ENCODE peak calls at places on chromosomes 2 and 18, in seven cellular contexts. One of them, this sample, is unnamed.

GRCh38 chr2:227447606-227448005 is 24.4 kb upstream of the AGFG1 start:
- DNase-seq in IMR-90: peak; percentile 88
- DNase-seq in neuronal stem cell: no peak
- DNase-seq in H9: no peak
- DNase-seq in mesendoderm: no peak
- DNase-seq in H1: no peak
- DNase-seq in trophoblast cell: no peak
- DNase-seq in this sample: peak; percentile 35

GRCh38 chr2:242059566-242059965 is 190.0 kb downstream of the RTP5 start:
- DNase-seq in IMR-90: no peak
- DNase-seq in neuronal stem cell: no peak
- DNase-seq in H9: no peak
- DNase-seq in mesendoderm: no peak
- DNase-seq in H1: no peak
- DNase-seq in trophoblast cell: no peak
- DNase-seq in this sample: no peak

GRCh38 chr2:229931241-229931640 is 8.9 kb downstream of the FBXO36 start:
- DNase-seq in IMR-90: no peak
- DNase-seq in neuronal stem cell: no peak
- DNase-seq in H9: no peak
- DNase-seq in mesendoderm: no peak
- DNase-seq in H1: no peak
- DNase-seq in trophoblast cell: peak; percentile 69
- DNase-seq in this sample: no peak

GRCh38 chr18:22345733-22346132 is 72.0 kb downstream of the CTAGE1 start:
- DNase-seq in IMR-90: peak; percentile 23
- DNase-seq in neuronal stem cell: no peak
- DNase-seq in H9: no peak
- DNase-seq in mesendoderm: no peak
- DNase-seq in H1: no peak
- DNase-seq in trophoblast cell: no peak
- DNase-seq in this sample: peak; percentile 70

GRCh38 chr2:48852938-48853337 is 97.4 kb upstream of the LHCGR start:
- DNase-seq in IMR-90: peak; percentile 97
- DNase-seq in neuronal stem cell: no peak
- DNase-seq in H9: no peak
- DNase-seq in mesendoderm: no peak
- DNase-seq in H1: no peak
- DNase-seq in trophoblast cell: peak; percentile 96
- DNase-seq in this sample: peak; percentile 1

GRCh38 chr18:551404-552061 is 28.6 kb upstream of the CETN1 start:
- DNase-seq in IMR-90: no peak
- DNase-seq in neuronal stem cell: no peak
- DNase-seq in H9: no peak
- DNase-seq in mesendoderm: no peak
- DNase-seq in H1: no peak
- DNase-seq in trophoblast cell: no peak
- DNase-seq in this sample: no peak

GRCh38 chr2:217168396-217168795 is 308.5 kb upstream of the TNP1 start:
- DNase-seq in IMR-90: no peak
- DNase-seq in neuronal stem cell: no peak
- DNase-seq in H9: no peak
- DNase-seq in mesendoderm: no peak
- DNase-seq in H1: no peak
- DNase-seq in trophoblast cell: no peak
- DNase-seq in this sample: no peak

GRCh38 chr2:239561448-239562001 is 160.7 kb upstream of the HDAC4 start:
- DNase-seq in IMR-90: no peak
- DNase-seq in neuronal stem cell: no peak
- DNase-seq in H9: no peak
- DNase-seq in mesendoderm: no peak
- DNase-seq in H1: no peak
- DNase-seq in trophoblast cell: no peak
- DNase-seq in this sample: no peak

GRCh38 chr2:29726976-29727375 is 194.4 kb downstream of the ALK start:
- DNase-seq in IMR-90: no peak
- DNase-seq in neuronal stem cell: peak; percentile 8
- DNase-seq in H9: no peak
- DNase-seq in mesendoderm: peak; percentile 10
- DNase-seq in H1: no peak
- DNase-seq in trophoblast cell: no peak
- DNase-seq in this sample: no peak

GRCh38 chr2:31877008-31877407 is 133.8 kb downstream of the MEMO1 start:
- DNase-seq in IMR-90: peak; percentile 73
- DNase-seq in neuronal stem cell: no peak
- DNase-seq in H9: no peak
- DNase-seq in mesendoderm: no peak
- DNase-seq in H1: no peak
- DNase-seq in trophoblast cell: no peak
- DNase-seq in this sample: peak; percentile 73

GRCh38 chr2:35871672-35872071 is 483.9 kb upstream of the CRIM1 start:
- DNase-seq in IMR-90: no peak
- DNase-seq in neuronal stem cell: no peak
- DNase-seq in H9: no peak
- DNase-seq in mesendoderm: peak; percentile 31
- DNase-seq in H1: no peak
- DNase-seq in trophoblast cell: peak; percentile 68
- DNase-seq in this sample: no peak

DNA sequence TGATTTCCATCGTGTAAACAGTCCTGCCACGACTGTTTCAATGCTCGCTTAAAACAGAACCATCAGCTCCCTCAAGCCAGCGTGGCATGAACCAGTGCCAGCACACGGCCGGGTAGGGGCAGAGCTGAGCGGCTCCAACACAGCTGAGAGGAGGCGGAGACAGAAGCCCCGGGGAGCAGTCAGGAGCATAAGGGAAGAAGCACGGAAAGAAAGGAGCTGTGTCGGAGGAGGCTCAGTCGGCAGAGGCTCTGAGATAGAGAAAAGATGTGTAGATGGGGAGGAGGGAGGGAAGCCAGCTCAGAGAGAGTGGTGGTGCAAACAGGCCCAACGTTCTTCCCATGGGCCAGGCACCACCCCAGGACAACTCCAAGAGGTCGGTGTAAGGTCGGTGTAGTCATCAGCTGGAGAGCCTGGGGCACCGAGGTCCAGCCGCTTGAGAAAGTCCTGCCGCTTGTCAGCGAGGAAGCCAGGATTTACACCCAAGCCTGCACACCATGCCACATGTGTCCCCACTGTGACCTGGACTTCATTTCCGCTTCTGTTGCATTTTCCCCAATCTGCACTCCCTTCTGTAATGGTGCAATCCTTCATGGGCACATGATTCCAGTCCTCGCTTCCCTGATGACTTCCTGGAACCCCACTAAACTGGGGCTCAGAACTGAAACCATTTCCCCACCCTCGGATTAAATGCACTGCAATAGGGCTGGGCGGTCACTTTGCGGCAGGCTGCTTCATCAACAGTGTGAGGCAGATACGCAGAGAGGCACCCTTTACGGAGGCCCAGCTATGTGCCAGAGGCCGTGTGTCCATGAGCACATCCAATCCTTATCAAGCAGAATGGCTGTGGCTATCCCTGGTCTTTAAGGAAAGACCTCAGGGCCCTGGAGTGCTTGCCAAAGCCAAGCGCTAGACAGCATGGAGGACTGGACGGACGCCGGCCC is 43.5 kb downstream of the CYP27C1 start:
- DNase-seq in IMR-90: peak; percentile 32
- DNase-seq in neuronal stem cell: no peak
- DNase-seq in H9: no peak
- DNase-seq in mesendoderm: no peak
- DNase-seq in H1: no peak
- DNase-seq in trophoblast cell: no peak
- DNase-seq in this sample: peak; percentile 68
- H4K8ac ChIP-seq in IMR-90: no peak overlapping the region
- H4K8ac ChIP-seq in neuronal stem cell: peak overlapping the region; percentile 88
- H4K8ac ChIP-seq in H9: no peak overlapping the region
- H4K8ac ChIP-seq in mesendoderm: no peak overlapping the region
- H4K8ac ChIP-seq in H1: peak overlapping the region; percentile 1
- H4K8ac ChIP-seq in trophoblast cell: no peak overlapping the region
- H4K8ac ChIP-seq in this sample: peak overlapping the region; percentile 35

GRCh38 chr18:41643427-41643826 is 311.6 kb upstream of the PIK3C3 start:
- DNase-seq in IMR-90: no peak
- DNase-seq in neuronal stem cell: no peak
- DNase-seq in H9: no peak
- DNase-seq in mesendoderm: no peak
- DNase-seq in H1: no peak
- DNase-seq in trophoblast cell: no peak
- DNase-seq in this sample: no peak
- H3K4me2 ChIP-seq in IMR-90: no peak overlapping the region
- H3K4me2 ChIP-seq in neuronal stem cell: no peak overlapping the region
- H3K4me2 ChIP-seq in H9: no peak overlapping the region
- H3K4me2 ChIP-seq in mesendoderm: no peak overlapping the region
- H3K4me2 ChIP-seq in H1: no peak overlapping the region
- H3K4me2 ChIP-seq in trophoblast cell: no peak overlapping the region
- H3K4me2 ChIP-seq in this sample: no peak overlapping the region

GRCh38 chr18:71665131-71665530 is 879.0 kb downstream of the CBLN2 start:
- DNase-seq in IMR-90: no peak
- DNase-seq in neuronal stem cell: no peak
- DNase-seq in H9: no peak
- DNase-seq in mesendoderm: peak; percentile 13
- DNase-seq in H1: no peak
- DNase-seq in trophoblast cell: no peak
- DNase-seq in this sample: no peak
- H4K8ac ChIP-seq in IMR-90: no peak overlapping the region
- H4K8ac ChIP-seq in neuronal stem cell: no peak overlapping the region
- H4K8ac ChIP-seq in H9: no peak overlapping the region
- H4K8ac ChIP-seq in mesendoderm: no peak overlapping the region
- H4K8ac ChIP-seq in H1: no peak overlapping the region
- H4K8ac ChIP-seq in trophoblast cell: no peak overlapping the region
- H4K8ac ChIP-seq in this sample: no peak overlapping the region

GRCh38 chr2:71346065-71346464 is 14.5 kb downstream of the ZNF638 start:
- DNase-seq in IMR-90: no peak
- DNase-seq in neuronal stem cell: no peak
- DNase-seq in H9: no peak
- DNase-seq in mesendoderm: no peak
- DNase-seq in H1: no peak
- DNase-seq in trophoblast cell: no peak
- DNase-seq in this sample: no peak

GRCh38 chr2:71340176-71340575 is 8.6 kb downstream of the ZNF638 start:
- DNase-seq in IMR-90: no peak
- DNase-seq in neuronal stem cell: no peak
- DNase-seq in H9: no peak
- DNase-seq in mesendoderm: no peak
- DNase-seq in H1: no peak
- DNase-seq in trophoblast cell: no peak
- DNase-seq in this sample: no peak

GRCh38 chr2:71339685-71340084 is 8.1 kb downstream of the ZNF638 start:
- DNase-seq in IMR-90: no peak
- DNase-seq in neuronal stem cell: no peak
- DNase-seq in H9: no peak
- DNase-seq in mesendoderm: no peak
- DNase-seq in H1: no peak
- DNase-seq in trophoblast cell: no peak
- DNase-seq in this sample: no peak

GRCh38 chr2:71337776-71338175 is 6.2 kb downstream of the ZNF638 start:
- DNase-seq in IMR-90: no peak
- DNase-seq in neuronal stem cell: no peak
- DNase-seq in H9: no peak
- DNase-seq in mesendoderm: no peak
- DNase-seq in H1: no peak
- DNase-seq in trophoblast cell: no peak
- DNase-seq in this sample: no peak

GRCh38 chr2:71341645-71342044 is 10.1 kb downstream of the ZNF638 start:
- DNase-seq in IMR-90: no peak
- DNase-seq in neuronal stem cell: no peak
- DNase-seq in H9: no peak
- DNase-seq in mesendoderm: no peak
- DNase-seq in H1: no peak
- DNase-seq in trophoblast cell: no peak
- DNase-seq in this sample: no peak
- H3K4me2 ChIP-seq in IMR-90: no peak overlapping the region
- H3K4me2 ChIP-seq in neuronal stem cell: no peak overlapping the region
- H3K4me2 ChIP-seq in H9: no peak overlapping the region
- H3K4me2 ChIP-seq in mesendoderm: no peak overlapping the region
- H3K4me2 ChIP-seq in H1: no peak overlapping the region
- H3K4me2 ChIP-seq in trophoblast cell: no peak overlapping the region
- H3K4me2 ChIP-seq in this sample: no peak overlapping the region

GRCh38 chr2:39499336-39499735 is 62.3 kb upstream of the MAP4K3 start:
- DNase-seq in IMR-90: no peak
- DNase-seq in neuronal stem cell: no peak
- DNase-seq in H9: no peak
- DNase-seq in mesendoderm: no peak
- DNase-seq in H1: no peak
- DNase-seq in trophoblast cell: no peak
- DNase-seq in this sample: no peak

GRCh38 chr2:39504790-39505335 is 67.8 kb upstream of the MAP4K3 start:
- DNase-seq in IMR-90: peak; percentile 89
- DNase-seq in neuronal stem cell: no peak
- DNase-seq in H9: no peak
- DNase-seq in mesendoderm: no peak
- DNase-seq in H1: no peak
- DNase-seq in trophoblast cell: peak; percentile 81
- DNase-seq in this sample: peak; percentile 92

GRCh38 chr2:39506215-39506614 is 69.1 kb upstream of the MAP4K3 start:
- DNase-seq in IMR-90: no peak
- DNase-seq in neuronal stem cell: no peak
- DNase-seq in H9: no peak
- DNase-seq in mesendoderm: no peak
- DNase-seq in H1: no peak
- DNase-seq in trophoblast cell: no peak
- DNase-seq in this sample: no peak

GRCh38 chr2:39501412-39501811 is 64.3 kb upstream of the MAP4K3 start:
- DNase-seq in IMR-90: no peak
- DNase-seq in neuronal stem cell: no peak
- DNase-seq in H9: no peak
- DNase-seq in mesendoderm: no peak
- DNase-seq in H1: no peak
- DNase-seq in trophoblast cell: no peak
- DNase-seq in this sample: no peak

GRCh38 chr2:39503277-39503676 is 66.2 kb upstream of the MAP4K3 start:
- DNase-seq in IMR-90: no peak
- DNase-seq in neuronal stem cell: no peak
- DNase-seq in H9: no peak
- DNase-seq in mesendoderm: no peak
- DNase-seq in H1: no peak
- DNase-seq in trophoblast cell: no peak
- DNase-seq in this sample: no peak
- H4K8ac ChIP-seq in IMR-90: peak overlapping the region; percentile 45
- H4K8ac ChIP-seq in neuronal stem cell: no peak overlapping the region
- H4K8ac ChIP-seq in H9: no peak overlapping the region
- H4K8ac ChIP-seq in mesendoderm: no peak overlapping the region
- H4K8ac ChIP-seq in H1: no peak overlapping the region
- H4K8ac ChIP-seq in trophoblast cell: no peak overlapping the region
- H4K8ac ChIP-seq in this sample: peak overlapping the region; percentile 32

GRCh38 chr2:176105727-176106635 is 1.1 kb upstream of the HOXD11 start:
- DNase-seq in IMR-90: no peak
- DNase-seq in neuronal stem cell: no peak
- DNase-seq in H9: no peak
- DNase-seq in mesendoderm: no peak
- DNase-seq in H1: no peak
- DNase-seq in trophoblast cell: no peak
- DNase-seq in this sample: no peak
- H3K4me2 ChIP-seq in IMR-90: no peak overlapping the region
- H3K4me2 ChIP-seq in neuronal stem cell: no peak overlapping the region
- H3K4me2 ChIP-seq in H9: peak overlapping the region; percentile 18
- H3K4me2 ChIP-seq in mesendoderm: peak overlapping the region; percentile 18
- H3K4me2 ChIP-seq in H1: peak overlapping the region; percentile 7
- H3K4me2 ChIP-seq in trophoblast cell: peak overlapping the region; percentile 60
- H3K4me2 ChIP-seq in this sample: no peak overlapping the region

This sample was measured in mesenchymal stem cell.